ENCODE peak calls at places on chromosomes 4 and X, in ten cellular contexts. F is hippocampal formation; U is germinal center; E is aorta; X is naive thymus-derived CD8-positive, alpha-beta T cell; I is GM19239; O is activated CD8-positive, alpha-beta memory T cell treated with anti-CD3 and anti-CD28 coated beads for 48 hours; Y is ovary; J is CD4-positive, CD25-positive, alpha-beta regulatory T cell; V is GM23248. W is an unnamed sample.

GRCh38 chrX:36869457-36869856 is 138.7 kb upstream of the FAM47C start:
- DNase-seq in Y (no peak), V (no peak), X (no peak), O (no peak), U (no peak), F (no peak), I (no peak), E (no peak), J (no peak), W (no peak)

GRCh38 chrX:53354669-53355068 is 67.8 kb downstream of the SMC1A start:
- DNase-seq in U (no peak), E (no peak), I (no peak), O (no peak), V (peak; percentile 13), Y (no peak), J (no peak), F (no peak), X (no peak), W (no peak)

GRCh38 chrX:124217289-124218251 is 114.9 kb upstream of the TEX13D start:
- DNase-seq in I (peak; percentile 15), X (peak; percentile 71), V (peak; percentile 57), O (no peak), E (no peak), F (no peak), U (peak; percentile 3), Y (no peak), J (peak; percentile 77), W (no peak)

GRCh38 chrX:109856974-109857373 is 123.9 kb upstream of the ACSL4 start:
- DNase-seq in O (no peak), F (no peak), X (peak; percentile 46), Y (no peak), V (peak; percentile 51), I (no peak), E (no peak), U (peak; percentile 12), J (peak; percentile 54), W (no peak)

GRCh38 chr4:145939241-145939640 is 618 bp upstream of the ZNF827 start:
- DNase-seq in I (no peak), F (no peak), Y (no peak), X (no peak), U (no peak), J (no peak), O (no peak), E (no peak), V (peak; percentile 48), W (no peak)

GRCh38 chrX:1212532-1212931 is at the start of gene CRLF2:
- DNase-seq in U (no peak), F (no peak), X (no peak), I (no peak), V (peak; percentile 9), O (no peak), Y (no peak), E (peak; percentile 31), J (peak; percentile 66), W (no peak)

GRCh38 chrX:120456973-120457372 is 12.1 kb downstream of the LAMP2 start:
- DNase-seq in O (no peak), V (peak; percentile 31), X (peak; percentile 34), J (peak; percentile 44), Y (no peak), U (peak; percentile 7), I (no peak), F (no peak), E (no peak), W (no peak)

GRCh38 chr4:8739357-8739756 is 132.3 kb downstream of the HMX1 start:
- DNase-seq in F (no peak), I (no peak), V (no peak), X (no peak), Y (no peak), E (no peak), O (no peak), U (no peak), J (no peak), W (no peak)

GRCh38 chrX:42096262-42096939 is 173.0 kb upstream of the CASK start:
- DNase-seq in O (no peak), E (no peak), Y (peak; percentile 24), X (no peak), I (no peak), F (no peak), J (no peak), V (peak; percentile 85), U (no peak), W (peak; percentile 89)

GRCh38 chr4:1638873-1639272 is 45.2 kb downstream of the FAM53A start:
- DNase-seq in Y (no peak), E (no peak), X (no peak), F (no peak), V (no peak), J (no peak), I (no peak), U (no peak), O (no peak), W (no peak)

GRCh38 chr4:7781993-7782392 is 157.7 kb downstream of the AFAP1 start:
- DNase-seq in E (peak; percentile 39), U (no peak), O (no peak), X (no peak), J (no peak), F (no peak), V (no peak), Y (no peak), I (no peak), W (no peak)

GRCh38 chrX:8731579-8732395 is at the start of gene ANOS1:
- DNase-seq in V (peak; percentile 16), X (no peak), E (peak; percentile 84), O (no peak), J (no peak), I (no peak), Y (peak; percentile 62), F (peak; percentile 45), U (no peak), W (no peak)

GRCh38 chr4:23956601-23957364 is 66.9 kb upstream of the PPARGC1A start:
- DNase-seq in I (no peak), U (no peak), Y (no peak), J (no peak), F (no peak), O (no peak), X (no peak), V (peak; percentile 26), E (no peak), W (no peak)

GRCh38 chrX:105477351-105477750 is 256.9 kb upstream of the TEX13A start:
- DNase-seq in X (no peak), U (no peak), O (no peak), Y (no peak), E (no peak), F (no peak), J (no peak), V (no peak), I (no peak), W (no peak)

GRCh38 chr4:48334900-48335384 is 6.4 kb upstream of the SLAIN2 start:
- DNase-seq in U (no peak), J (no peak), Y (no peak), V (no peak), X (no peak), E (no peak), O (no peak), F (no peak), I (no peak), W (no peak)

GRCh38 chr4:19944806-19945205 is 306.9 kb upstream of the SLIT2 start:
- DNase-seq in V (no peak), U (no peak), O (no peak), J (no peak), F (no peak), X (no peak), Y (no peak), E (no peak), I (no peak), W (no peak)

GRCh38 chrX:7698248-7698647 is 144.7 kb upstream of the VCX start:
- DNase-seq in X (no peak), I (no peak), Y (no peak), J (no peak), V (no peak), O (no peak), F (no peak), E (no peak), U (no peak), W (no peak)

GRCh38 chrX:9465380-9466114 is 689 bp downstream of the TBL1X start:
- DNase-seq in X (peak; percentile 49), U (peak; percentile 14), Y (peak; percentile 42), I (no peak), J (peak; percentile 29), O (peak; percentile 24), V (peak; percentile 41), E (peak; percentile 81), F (peak; percentile 2), W (no peak)

GRCh38 chrX:50996930-50997329 is 86.4 kb downstream of the BMP15 start:
- DNase-seq in J (no peak), I (no peak), V (no peak), F (no peak), E (no peak), U (no peak), Y (no peak), O (no peak), X (no peak), W (no peak)

GRCh38 chr4:53490965-53491622 is 100.2 kb downstream of the LNX1 start:
- DNase-seq in F (no peak), J (peak; percentile 14), O (no peak), E (no peak), V (peak; percentile 90), I (peak; percentile 18), Y (no peak), X (no peak), U (peak; percentile 10), W (peak; percentile 77)

GRCh38 chrX:102018208-102018607 is 86.4 kb upstream of the ZMAT1 start:
- DNase-seq in O (no peak), E (no peak), F (no peak), J (no peak), I (no peak), V (no peak), Y (no peak), X (no peak), U (no peak), W (no peak)

GRCh38 chrX:149629730-149630387 is 1.7 kb downstream of the TMEM185A start:
- DNase-seq in V (peak; percentile 5), Y (no peak), F (no peak), X (no peak), J (no peak), U (no peak), O (no peak), I (no peak), E (no peak), W (no peak)

GRCh38 chr4:119025916-119026661 is 109.5 kb upstream of the MYOZ2 start:
- DNase-seq in F (no peak), V (peak; percentile 91), X (no peak), U (no peak), I (no peak), J (no peak), Y (no peak), E (no peak), O (no peak), W (peak; percentile 74)